ENCODE peak calls at places on chromosomes 4 and X, in five cellular contexts. K is aorta; G is left ventricle myocardium inferior; Y is naive thymus-derived CD4-positive, alpha-beta T cell; P is heart left ventricle. H is an unnamed sample.
A peak's percentile ranks its signal among the peaks of the same experiment; 100 is the strongest.

GRCh38 chrX:73268463-73268862 is 53.8 kb upstream of the NAP1L2 start:
- DNase-seq in K (no peak), G (no peak), Y (no peak), P (no peak), H (no peak)

GRCh38 chr4:184448828-184449227 is 25.5 kb downstream of the IRF2 start:
- DNase-seq in K (peak; percentile 58), G (peak; percentile 52), Y (no peak), P (peak; percentile 68), H (peak; percentile 70)

GRCh38 chrX:1294301-1295067 is 25.9 kb downstream of the CSF2RA start:
- DNase-seq in K (no peak), G (no peak), Y (no peak), P (no peak), H (no peak)

GRCh38 chr4:139556071-139556734 is at the start of gene SETD7:
- DNase-seq in K (peak; percentile 89), G (peak; percentile 84), Y (peak; percentile 58), P (peak; percentile 83), H (peak; percentile 89)

GRCh38 chr4:94595013-94595412 is 143.3 kb downstream of the PDLIM5 start:
- DNase-seq in K (no peak), G (no peak), Y (no peak), P (no peak), H (no peak)

GRCh38 chr4:10079951-10080873 is 36.4 kb downstream of the WDR1 start:
- DNase-seq in K (peak; percentile 32), G (peak; percentile 32), Y (no peak), P (peak; percentile 36), H (peak; percentile 50)

GRCh38 chr4:22129454-22130075 is 181.0 kb upstream of the KCNIP4 start:
- DNase-seq in K (no peak), G (no peak), Y (no peak), P (no peak), H (no peak)

GRCh38 chr4:2257361-2258001 is 4.4 kb downstream of the MXD4 start:
- DNase-seq in K (peak; percentile 47), G (peak; percentile 20), Y (no peak), P (peak; percentile 17), H (no peak)

GRCh38 chrX:32421266-32421665 is 790.1 kb downstream of the DMD start:
- DNase-seq in K (no peak), G (no peak), Y (no peak), P (no peak), H (no peak)

GRCh38 chr4:39237179-39237578 is 54.9 kb downstream of the WDR19 start:
- DNase-seq in K (no peak), G (no peak), Y (no peak), P (no peak), H (no peak)

GRCh38 chr4:81030617-81031388 is at the start of gene BMP3:
- DNase-seq in K (no peak), G (no peak), Y (no peak), P (no peak), H (no peak)

GRCh38 chrX:327660-328126 is 9.1 kb upstream of the GTPBP6 start:
- DNase-seq in K (peak; percentile 41), G (peak; percentile 12), Y (no peak), P (peak; percentile 14), H (peak; percentile 18)

GRCh38 chr4:157804986-157805385 is 367.8 kb downstream of the GASK1B start:
- DNase-seq in K (no peak), G (no peak), Y (no peak), P (no peak), H (no peak)

GRCh38 chr4:82201303-82201702 is 172.5 kb downstream of the HNRNPD start:
- DNase-seq in K (no peak), G (no peak), Y (no peak), P (no peak), H (no peak)

DNA sequence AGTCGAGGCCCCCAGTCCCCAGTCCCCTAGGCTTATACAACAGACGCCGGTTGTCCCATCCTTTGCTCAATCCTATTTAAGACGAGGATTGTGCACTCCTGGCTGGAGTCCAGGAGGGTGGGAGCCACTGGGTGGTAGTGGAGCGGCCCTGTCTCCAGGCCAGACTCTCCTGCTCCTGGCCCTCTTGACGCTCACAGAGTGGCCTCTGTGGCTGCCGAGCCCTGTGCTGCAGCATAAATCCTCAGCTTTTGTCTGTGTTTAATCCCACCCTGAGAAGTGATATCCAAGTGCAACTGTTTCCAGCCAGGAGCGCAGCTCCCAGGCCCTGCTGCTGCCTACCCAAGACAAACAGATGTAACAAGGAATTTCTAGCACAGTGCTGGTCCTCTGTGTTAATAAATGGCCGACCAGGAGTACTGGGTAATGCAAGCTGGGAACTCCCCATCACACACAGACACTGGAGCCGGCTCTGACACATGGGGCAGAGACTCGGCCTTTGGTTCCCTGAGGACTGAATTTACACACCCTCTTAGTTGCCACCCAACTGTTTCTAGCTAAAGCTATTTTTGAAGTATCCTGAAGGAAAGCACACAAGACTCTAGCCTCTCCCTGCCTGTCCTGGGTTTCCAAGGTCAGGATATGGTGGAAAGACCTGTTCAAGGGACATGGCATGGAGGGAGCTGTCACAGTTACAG is 85.3 kb downstream of the GATB start:
- DNase-seq in K (no peak), G (no peak), Y (no peak), P (no peak), H (no peak)
- H3K27ac ChIP-seq in K (no peak overlapping the region), G (peak overlapping the region; percentile 49), Y (no peak overlapping the region), P (peak overlapping the region; percentile 65), H (no peak overlapping the region)

DNA sequence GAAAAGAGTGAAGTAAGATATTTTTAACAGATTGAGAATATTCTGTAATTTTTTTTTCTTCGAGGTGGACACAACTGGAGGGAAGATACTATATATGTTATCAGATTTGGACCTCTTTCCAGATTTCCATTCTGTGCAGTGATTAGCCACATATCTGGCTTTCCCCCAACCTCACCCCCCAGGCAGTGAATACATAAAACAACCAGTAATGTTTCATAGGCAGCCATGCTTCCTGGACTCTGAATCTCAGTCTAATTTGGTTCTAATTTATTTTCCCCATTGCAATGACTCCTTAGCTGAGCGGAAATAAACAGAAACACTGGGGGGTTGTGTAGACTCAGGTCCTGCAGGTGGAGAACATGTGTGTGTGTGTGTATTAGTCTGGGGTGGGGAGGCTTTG is 226.5 kb downstream of the FBXW7 start:
- DNase-seq in K (no peak), G (no peak), Y (no peak), P (no peak), H (no peak)
- H3K4me3 ChIP-seq in K (no peak overlapping the region), G (no peak overlapping the region), Y (no peak overlapping the region), P (no peak overlapping the region), H (no peak overlapping the region)

DNA sequence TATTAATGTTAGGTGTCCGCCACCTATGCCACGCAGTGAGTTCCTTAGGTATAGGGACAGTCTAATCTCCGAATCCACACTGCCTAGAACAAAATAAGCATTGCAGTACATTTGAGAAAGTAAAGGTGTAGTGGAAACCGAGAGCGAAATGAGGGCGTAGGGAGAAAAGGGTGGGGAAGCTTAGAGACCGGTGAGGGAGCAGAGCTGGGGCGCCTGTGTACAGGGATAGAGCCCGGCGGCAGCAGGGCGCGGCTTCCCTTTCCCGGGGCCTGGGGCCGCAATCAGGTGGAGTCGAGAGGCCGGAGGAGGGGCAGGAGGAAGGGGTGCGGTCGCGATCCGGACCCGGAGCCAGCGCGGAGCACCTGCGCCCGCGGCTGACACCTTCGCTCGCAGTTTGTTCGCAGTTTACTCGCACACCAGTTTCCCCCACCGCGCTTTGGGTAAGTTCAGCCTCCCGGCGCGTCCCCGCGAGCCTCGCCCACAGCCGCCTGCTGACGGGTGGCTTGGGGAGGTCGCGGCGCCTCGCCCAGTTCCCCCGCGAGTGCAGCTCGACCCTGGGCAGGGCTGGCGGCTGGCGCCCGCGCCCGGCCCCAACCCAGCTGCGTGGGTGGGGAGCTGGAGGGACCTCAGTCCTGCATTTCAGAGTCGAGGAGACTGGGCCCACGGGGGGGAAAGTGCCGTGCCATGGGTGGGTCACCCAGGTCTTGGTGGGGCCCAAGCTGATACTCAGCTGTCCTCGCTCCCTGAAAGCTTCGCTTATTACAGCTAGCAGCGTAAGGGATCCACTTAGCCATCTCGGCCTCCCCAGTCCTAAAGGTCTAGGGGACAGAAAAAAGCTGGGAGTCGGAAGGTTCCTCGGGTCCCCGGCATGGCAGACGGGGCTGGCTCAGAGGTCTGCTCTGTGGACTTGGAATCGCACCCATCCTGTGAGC is at the start of gene ANXA3:
- DNase-seq in K (peak; percentile 50), G (peak; percentile 66), Y (peak; percentile 6), P (peak; percentile 73), H (peak; percentile 71)
- H3K27ac ChIP-seq in K (no peak within 1 kb of the TSS), G (peak within 1 kb of the TSS; percentile 92), Y (no peak within 1 kb of the TSS), P (peak within 1 kb of the TSS; percentile 92), H (peak within 1 kb of the TSS; percentile 43)

GRCh38 chr4:78566834-78567501 is 15.4 kb downstream of the ANXA3 start:
- DNase-seq in K (no peak), G (no peak), Y (no peak), P (no peak), H (no peak)

GRCh38 chr4:78568640-78569261 is 17.2 kb downstream of the ANXA3 start:
- DNase-seq in K (no peak), G (no peak), Y (no peak), P (no peak), H (no peak)

GRCh38 chr4:78565971-78566372 is 14.4 kb downstream of the ANXA3 start:
- DNase-seq in K (no peak), G (no peak), Y (no peak), P (no peak), H (no peak)

GRCh38 chr4:78567502-78568075 is 16.0 kb downstream of the ANXA3 start:
- DNase-seq in K (no peak), G (no peak), Y (no peak), P (no peak), H (no peak)

DNA sequence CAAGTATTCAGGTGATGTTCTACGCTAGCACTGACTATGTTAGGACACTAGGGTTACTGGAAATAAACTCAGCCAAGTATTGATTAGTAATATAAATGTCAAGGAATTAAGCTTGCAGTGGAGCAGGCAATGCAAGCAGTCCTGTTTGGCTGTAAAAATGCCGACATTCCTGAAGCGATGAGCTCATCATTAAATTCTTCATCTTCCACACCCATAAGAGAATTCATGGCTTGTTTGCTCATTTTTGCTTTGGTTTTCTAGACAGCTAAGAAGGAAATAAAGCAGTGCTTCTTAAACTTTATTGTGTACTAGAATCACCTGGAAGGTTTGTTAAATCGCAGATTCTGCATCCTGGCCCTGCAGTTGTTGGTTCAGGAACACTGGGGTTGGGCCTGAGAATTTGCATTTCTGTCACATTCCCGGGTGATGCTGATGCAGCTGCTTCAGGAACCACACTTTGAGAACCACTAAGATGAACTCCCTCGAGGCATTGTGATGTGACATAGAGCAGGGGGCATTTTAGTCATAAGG is 17.8 kb downstream of the ANXA3 start:
- DNase-seq in K (no peak), G (no peak), Y (no peak), P (no peak), H (no peak)
- H3K4me3 ChIP-seq in K (no peak overlapping the region), G (peak overlapping the region; percentile 7), Y (no peak overlapping the region), P (no peak overlapping the region), H (no peak overlapping the region)

DNA sequence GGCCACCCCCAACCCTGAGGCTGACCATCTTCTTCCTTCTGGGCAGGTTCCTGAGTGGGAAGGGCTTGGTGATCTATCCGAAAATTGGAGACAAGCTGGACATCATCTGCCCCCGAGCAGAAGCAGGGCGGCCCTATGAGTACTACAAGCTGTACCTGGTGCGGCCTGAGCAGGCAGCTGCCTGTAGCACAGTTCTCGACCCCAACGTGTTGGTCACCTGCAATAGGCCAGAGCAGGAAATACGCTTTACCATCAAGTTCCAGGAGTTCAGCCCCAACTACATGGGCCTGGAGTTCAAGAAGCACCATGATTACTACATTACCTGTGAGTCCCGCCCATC is 9.7 kb downstream of the EFNB1 start:
- DNase-seq in K (no peak), G (no peak), Y (no peak), P (no peak), H (no peak)
- H3K27ac ChIP-seq in K (no peak overlapping the region), G (no peak overlapping the region), Y (no peak overlapping the region), P (no peak overlapping the region), H (no peak overlapping the region)

GRCh38 chrX:120014354-120015129 is 62.9 kb downstream of the RHOXF2B start:
- DNase-seq in K (no peak), G (no peak), Y (no peak), P (no peak), H (no peak)
- H3K4me3 ChIP-seq in K (no peak overlapping the region), G (peak overlapping the region; percentile 52), Y (no peak overlapping the region), P (peak overlapping the region; percentile 32), H (no peak overlapping the region)

H was measured in right lobe of liver.